ENCODE peak calls at places on chromosome X, in five cellular contexts. M is NCI-H187 treated with DMSO at 0.1 percent for 48 hours, Y is amygdala, W is NCI-H510A treated with DMSO at 0.1 percent for 48 hours, T is iPS DF 6.9. S is an unnamed sample.

GRCh38 chrX:129565046-129565649 is 25.1 kb downstream of the OCRL start:
- DNase-seq in T (no peak), Y (no peak), W (no peak), M (no peak), S (no peak)

GRCh38 chrX:13666836-13667235 is 13.9 kb downstream of the TCEANC start:
- DNase-seq in T (no peak), Y (peak), M (no peak), W (peak), S (no peak)

GRCh38 chrX:132505116-132505515 is 16.3 kb upstream of the MBNL3 start:
- DNase-seq in M (no peak), Y (no peak), W (no peak), T (no peak), S (no peak)

GRCh38 chrX:55088795-55089489 is at the start of gene PAGE2:
- DNase-seq in M (no peak), Y (no peak), W (no peak), T (no peak), S (no peak)

GRCh38 chrX:153881281-153881680 is 4.7 kb downstream of the L1CAM start:
- DNase-seq in Y (no peak), W (no peak), M (no peak), T (no peak), S (no peak)

GRCh38 chrX:5431823-5432222 is 796.8 kb downstream of the NLGN4X start:
- DNase-seq in M (no peak), W (no peak), Y (no peak), T (no peak), S (no peak)

GRCh38 chrX:13085533-13085932 is 41.1 kb upstream of the FAM9C start:
- DNase-seq in T (no peak), M (no peak), Y (no peak), W (no peak), S (no peak)

GRCh38 chrX:23797371-23798128 is 14.6 kb downstream of the SAT1 start:
- DNase-seq in M (no peak), T (no peak), W (peak), Y (no peak), S (no peak)

GRCh38 chrX:96407043-96407442 is 277.6 kb upstream of the DIAPH2 start:
- DNase-seq in T (no peak), W (no peak), Y (no peak), M (no peak), S (no peak)

GRCh38 chrX:53284684-53285447 is 3.5 kb upstream of the IQSEC2 start:
- DNase-seq in M (no peak), Y (peak), T (peak), W (peak), S (peak)

GRCh38 chrX:111262086-111262485 is 8.2 kb downstream of the CAPN6 start:
- DNase-seq in M (no peak), T (no peak), W (no peak), Y (no peak), S (no peak)

GRCh38 chrX:71950066-71950465 is 39.4 kb downstream of the NHSL2 start:
- DNase-seq in W (no peak), Y (no peak), T (no peak), M (no peak), S (no peak)

GRCh38 chrX:24789047-24789446 is 95.3 kb downstream of the POLA1 start:
- DNase-seq in M (no peak), W (no peak), Y (no peak), T (no peak), S (no peak)

GRCh38 chrX:16646366-16647168 is 3.4 kb upstream of the S100G start:
- DNase-seq in M (no peak), W (no peak), T (no peak), Y (no peak), S (no peak)

GRCh38 chrX:140432328-140433025 is 72.4 kb downstream of the SOX3 start:
- DNase-seq in M (no peak), T (no peak), W (no peak), Y (peak), S (no peak)

GRCh38 chrX:40008841-40009461 is 88.8 kb downstream of the BCOR start:
- DNase-seq in T (no peak), M (no peak), Y (no peak), W (peak), S (peak)

GRCh38 chrX:21412883-21413282 is 38.7 kb downstream of the CNKSR2 start:
- DNase-seq in M (no peak), T (no peak), W (no peak), Y (no peak), S (no peak)

GRCh38 chrX:153551135-153551534 is 33.7 kb downstream of the ATP2B3 start:
- DNase-seq in Y (no peak), W (no peak), M (no peak), T (no peak), S (no peak)

GRCh38 chrX:9940397-9940796 is 26.8 kb upstream of the CLDN34 start:
- DNase-seq in Y (no peak), T (no peak), W (no peak), M (no peak), S (no peak)

GRCh38 chrX:68865300-68865699 is 36.5 kb downstream of the EFNB1 start:
- DNase-seq in Y (no peak), M (no peak), W (no peak), T (no peak), S (no peak)

GRCh38 chrX:55908685-55909212 is 191.2 kb downstream of the RRAGB start:
- DNase-seq in Y (peak), T (no peak), W (peak), M (no peak), S (no peak)

GRCh38 chrX:120281761-120282160 is 29.5 kb downstream of the TMEM255A start:
- DNase-seq in M (no peak), W (no peak), T (no peak), Y (no peak), S (no peak)

GRCh38 chrX:129139837-129140679 is 383.2 kb downstream of the SMARCA1 start:
- DNase-seq in T (no peak), Y (no peak), W (peak), M (no peak), S (no peak)

GRCh38 chrX:45517090-45517973 is 316.7 kb upstream of the DIPK2B start:
- DNase-seq in Y (no peak), M (no peak), W (peak), T (no peak), S (no peak)

GRCh38 chrX:154334496-154334895 is 38.9 kb downstream of the TKTL1 start:
- DNase-seq in M (no peak), Y (no peak), T (no peak), W (no peak), S (no peak)

GRCh38 chrX:18613930-18614639 is 57.8 kb downstream of the RS1 start:
- DNase-seq in W (no peak), M (no peak), T (no peak), Y (no peak), S (no peak)

GRCh38 chrX:155148724-155149537 is 67.3 kb upstream of the VBP1 start:
- DNase-seq in M (no peak), T (no peak), W (no peak), Y (no peak), S (peak)

GRCh38 chrX:24294619-24295018 is 19.2 kb downstream of the SUPT20HL2 start:
- DNase-seq in M (no peak), T (peak), W (no peak), Y (no peak), S (peak)

GRCh38 chrX:87702795-87703194 is 185.2 kb downstream of the KLHL4 start:
- DNase-seq in Y (no peak), T (no peak), W (no peak), M (no peak), S (no peak)

GRCh38 chrX:63739885-63740284 is 45.1 kb downstream of the ARHGEF9 start:
- DNase-seq in T (no peak), M (no peak), W (no peak), Y (no peak), S (no peak)

GRCh38 chrX:41542151-41542935 is 95.2 kb downstream of the NYX start:
- DNase-seq in Y (no peak), T (no peak), W (no peak), M (no peak), S (no peak)

GRCh38 chrX:31931225-31931624 is 859.4 kb upstream of the FTHL17 start:
- DNase-seq in M (no peak), T (no peak), Y (no peak), W (no peak), S (no peak)

GRCh38 chrX:37818031-37818430 is 29.3 kb downstream of the DYNLT3 start:
- DNase-seq in W (no peak), Y (no peak), T (no peak), M (no peak), S (no peak)

GRCh38 chrX:9471571-9471985 is 6.7 kb downstream of the TBL1X start:
- DNase-seq in M (no peak), T (no peak), W (no peak), Y (no peak), S (no peak)

GRCh38 chrX:85024562-85024961 is 20.9 kb downstream of the APOOL start:
- DNase-seq in M (no peak), W (no peak), T (no peak), Y (no peak), S (no peak)

GRCh38 chrX:49041683-49042529 is 1.3 kb downstream of the TFE3 start:
- DNase-seq in W (peak), Y (no peak), T (no peak), M (no peak), S (no peak)

GRCh38 chrX:120456973-120457372 is 12.1 kb downstream of the LAMP2 start:
- DNase-seq in W (no peak), T (no peak), M (no peak), Y (no peak), S (no peak)

GRCh38 chrX:9188117-9188516 is 154.2 kb upstream of the FAM9B start:
- DNase-seq in W (peak), T (no peak), Y (no peak), M (no peak), S (no peak)

GRCh38 chrX:7390446-7390845 is 242.5 kb upstream of the PUDP start:
- DNase-seq in M (no peak), W (no peak), T (no peak), Y (no peak), S (no peak)

GRCh38 chrX:65745992-65746391 is 78.5 kb downstream of the MSN start:
- DNase-seq in W (no peak), M (no peak), Y (no peak), T (no peak), S (no peak)

S was measured in H1.